ENCODE peak calls at places on chromosomes 1 and 21, in eight cellular contexts. One of them, this sample, is unnamed.

GRCh38 chr1:205351984-205352713 is 4.6 kb downstream of the KLHDC8A start:
- DNase-seq in cardiac fibroblast: no peak
- DNase-seq in GM06990: no peak
- DNase-seq in choroid plexus epithelial cell: peak
- DNase-seq in fibroblast of lung: peak
- DNase-seq in testis: peak
- DNase-seq in brain microvascular endothelial cell: no peak
- DNase-seq in HFF-Myc: no peak
- DNase-seq in this sample: no peak

GRCh38 chr1:44621841-44622286 is 52.4 kb downstream of the TMEM53 start:
- DNase-seq in cardiac fibroblast: no peak
- DNase-seq in GM06990: no peak
- DNase-seq in choroid plexus epithelial cell: no peak
- DNase-seq in fibroblast of lung: peak
- DNase-seq in testis: no peak
- DNase-seq in brain microvascular endothelial cell: no peak
- DNase-seq in HFF-Myc: peak
- DNase-seq in this sample: no peak

GRCh38 chr1:162003825-162004205 is 19.9 kb downstream of the OLFML2B start:
- DNase-seq in cardiac fibroblast: peak
- DNase-seq in GM06990: no peak
- DNase-seq in choroid plexus epithelial cell: peak
- DNase-seq in fibroblast of lung: peak
- DNase-seq in testis: no peak
- DNase-seq in brain microvascular endothelial cell: peak
- DNase-seq in HFF-Myc: peak
- DNase-seq in this sample: peak

GRCh38 chr21:34642211-34643075 is 26.4 kb upstream of the CLIC6 start:
- DNase-seq in cardiac fibroblast: peak
- DNase-seq in GM06990: peak
- DNase-seq in choroid plexus epithelial cell: peak
- DNase-seq in fibroblast of lung: peak
- DNase-seq in testis: no peak
- DNase-seq in brain microvascular endothelial cell: peak
- DNase-seq in HFF-Myc: no peak
- DNase-seq in this sample: no peak

GRCh38 chr1:172851077-172851476 is 192.2 kb downstream of the FASLG start:
- DNase-seq in cardiac fibroblast: no peak
- DNase-seq in GM06990: no peak
- DNase-seq in choroid plexus epithelial cell: no peak
- DNase-seq in fibroblast of lung: no peak
- DNase-seq in testis: no peak
- DNase-seq in brain microvascular endothelial cell: no peak
- DNase-seq in HFF-Myc: no peak
- DNase-seq in this sample: no peak

GRCh38 chr1:37515185-37516034 is 844 bp upstream of the MEAF6 start:
- DNase-seq in cardiac fibroblast: no peak
- DNase-seq in GM06990: no peak
- DNase-seq in choroid plexus epithelial cell: no peak
- DNase-seq in fibroblast of lung: no peak
- DNase-seq in testis: no peak
- DNase-seq in brain microvascular endothelial cell: no peak
- DNase-seq in HFF-Myc: no peak
- DNase-seq in this sample: no peak

GRCh38 chr1:151892190-151892589 is 17.1 kb downstream of the THEM4 start:
- DNase-seq in cardiac fibroblast: peak
- DNase-seq in GM06990: no peak
- DNase-seq in choroid plexus epithelial cell: peak
- DNase-seq in fibroblast of lung: peak
- DNase-seq in testis: no peak
- DNase-seq in brain microvascular endothelial cell: peak
- DNase-seq in HFF-Myc: no peak
- DNase-seq in this sample: no peak

GRCh38 chr1:163535807-163536206 is 214.1 kb downstream of the NUF2 start:
- DNase-seq in cardiac fibroblast: peak
- DNase-seq in GM06990: no peak
- DNase-seq in choroid plexus epithelial cell: peak
- DNase-seq in fibroblast of lung: peak
- DNase-seq in testis: no peak
- DNase-seq in brain microvascular endothelial cell: peak
- DNase-seq in HFF-Myc: peak
- DNase-seq in this sample: no peak

GRCh38 chr1:36927826-36928225 is 106.5 kb downstream of the GRIK3 start:
- DNase-seq in cardiac fibroblast: no peak
- DNase-seq in GM06990: no peak
- DNase-seq in choroid plexus epithelial cell: no peak
- DNase-seq in fibroblast of lung: no peak
- DNase-seq in testis: no peak
- DNase-seq in brain microvascular endothelial cell: no peak
- DNase-seq in HFF-Myc: no peak
- DNase-seq in this sample: no peak

GRCh38 chr21:41961282-41961701 is 7.5 kb upstream of the C2CD2 start:
- DNase-seq in cardiac fibroblast: no peak
- DNase-seq in GM06990: no peak
- DNase-seq in choroid plexus epithelial cell: no peak
- DNase-seq in fibroblast of lung: peak
- DNase-seq in testis: no peak
- DNase-seq in brain microvascular endothelial cell: no peak
- DNase-seq in HFF-Myc: no peak
- DNase-seq in this sample: no peak

GRCh38 chr1:178279287-178279686 is 185.4 kb downstream of the RASAL2 start:
- DNase-seq in cardiac fibroblast: no peak
- DNase-seq in GM06990: no peak
- DNase-seq in choroid plexus epithelial cell: peak
- DNase-seq in fibroblast of lung: peak
- DNase-seq in testis: no peak
- DNase-seq in brain microvascular endothelial cell: no peak
- DNase-seq in HFF-Myc: no peak
- DNase-seq in this sample: no peak
- H3K4me3 ChIP-seq in cardiac fibroblast: no peak
- H3K4me3 ChIP-seq in GM06990: no peak
- H3K4me3 ChIP-seq in choroid plexus epithelial cell: no peak
- H3K4me3 ChIP-seq in fibroblast of lung: no peak
- H3K4me3 ChIP-seq in testis: no peak
- H3K4me3 ChIP-seq in brain microvascular endothelial cell: no peak
- H3K4me3 ChIP-seq in HFF-Myc: no peak
- H3K4me3 ChIP-seq in this sample: no peak

DNA sequence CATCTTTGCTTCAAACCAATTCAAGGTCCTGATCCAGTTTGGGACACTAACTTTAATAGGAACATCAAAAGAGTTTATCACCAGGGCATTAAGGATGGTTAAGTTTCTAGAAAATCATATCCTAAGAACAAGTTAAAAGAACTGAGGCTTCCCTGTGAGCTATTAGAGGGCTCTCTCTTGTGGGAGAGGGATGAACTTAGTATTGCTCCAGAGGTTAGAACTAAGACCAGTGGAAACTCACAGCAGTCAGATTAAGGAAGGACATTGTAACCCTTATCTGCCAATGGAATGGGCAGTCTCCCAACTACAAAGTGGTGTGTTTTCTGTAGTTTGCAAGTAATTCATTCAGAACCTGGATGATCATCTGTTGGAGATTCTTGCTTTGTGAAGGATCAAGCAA is 36.8 kb downstream of the UBE2U start:
- DNase-seq in cardiac fibroblast: peak
- DNase-seq in GM06990: no peak
- DNase-seq in choroid plexus epithelial cell: peak
- DNase-seq in fibroblast of lung: peak
- DNase-seq in testis: no peak
- DNase-seq in brain microvascular endothelial cell: no peak
- DNase-seq in HFF-Myc: no peak
- DNase-seq in this sample: no peak
- TF ChIP-seq CTCF in cardiac fibroblast: no peak
- TF ChIP-seq CTCF in GM06990: no peak
- TF ChIP-seq CTCF in choroid plexus epithelial cell: peak
- TF ChIP-seq CTCF in fibroblast of lung: peak
- TF ChIP-seq CTCF in testis: no peak
- TF ChIP-seq CTCF in brain microvascular endothelial cell: peak
- TF ChIP-seq CTCF in HFF-Myc: no peak
- TF ChIP-seq CTCF in this sample: no peak

GRCh38 chr1:3911521-3911845 is 11.4 kb upstream of the C1orf174 start:
- DNase-seq in cardiac fibroblast: no peak
- DNase-seq in GM06990: no peak
- DNase-seq in choroid plexus epithelial cell: no peak
- DNase-seq in fibroblast of lung: no peak
- DNase-seq in testis: no peak
- DNase-seq in brain microvascular endothelial cell: no peak
- DNase-seq in HFF-Myc: no peak
- DNase-seq in this sample: no peak
- H3K4me3 ChIP-seq in cardiac fibroblast: no peak
- H3K4me3 ChIP-seq in GM06990: no peak
- H3K4me3 ChIP-seq in choroid plexus epithelial cell: no peak
- H3K4me3 ChIP-seq in fibroblast of lung: no peak
- H3K4me3 ChIP-seq in testis: no peak
- H3K4me3 ChIP-seq in brain microvascular endothelial cell: no peak
- H3K4me3 ChIP-seq in HFF-Myc: no peak
- H3K4me3 ChIP-seq in this sample: no peak

GRCh38 chr1:35565742-35566133 is 7.4 kb upstream of the TFAP2E start:
- DNase-seq in cardiac fibroblast: no peak
- DNase-seq in GM06990: no peak
- DNase-seq in choroid plexus epithelial cell: no peak
- DNase-seq in fibroblast of lung: no peak
- DNase-seq in testis: no peak
- DNase-seq in brain microvascular endothelial cell: no peak
- DNase-seq in HFF-Myc: no peak
- DNase-seq in this sample: no peak

GRCh38 chr1:35567947-35568558 is 5.1 kb upstream of the TFAP2E start:
- DNase-seq in cardiac fibroblast: no peak
- DNase-seq in GM06990: no peak
- DNase-seq in choroid plexus epithelial cell: peak
- DNase-seq in fibroblast of lung: no peak
- DNase-seq in testis: no peak
- DNase-seq in brain microvascular endothelial cell: no peak
- DNase-seq in HFF-Myc: no peak
- DNase-seq in this sample: no peak

GRCh38 chr1:35563166-35563565 is 5.6 kb downstream of the NCDN start:
- DNase-seq in cardiac fibroblast: no peak
- DNase-seq in GM06990: no peak
- DNase-seq in choroid plexus epithelial cell: no peak
- DNase-seq in fibroblast of lung: no peak
- DNase-seq in testis: no peak
- DNase-seq in brain microvascular endothelial cell: no peak
- DNase-seq in HFF-Myc: no peak
- DNase-seq in this sample: no peak

GRCh38 chr1:35564037-35564883 is 6.7 kb downstream of the NCDN start:
- DNase-seq in cardiac fibroblast: peak
- DNase-seq in GM06990: no peak
- DNase-seq in choroid plexus epithelial cell: peak
- DNase-seq in fibroblast of lung: peak
- DNase-seq in testis: peak
- DNase-seq in brain microvascular endothelial cell: peak
- DNase-seq in HFF-Myc: peak
- DNase-seq in this sample: no peak

DNA sequence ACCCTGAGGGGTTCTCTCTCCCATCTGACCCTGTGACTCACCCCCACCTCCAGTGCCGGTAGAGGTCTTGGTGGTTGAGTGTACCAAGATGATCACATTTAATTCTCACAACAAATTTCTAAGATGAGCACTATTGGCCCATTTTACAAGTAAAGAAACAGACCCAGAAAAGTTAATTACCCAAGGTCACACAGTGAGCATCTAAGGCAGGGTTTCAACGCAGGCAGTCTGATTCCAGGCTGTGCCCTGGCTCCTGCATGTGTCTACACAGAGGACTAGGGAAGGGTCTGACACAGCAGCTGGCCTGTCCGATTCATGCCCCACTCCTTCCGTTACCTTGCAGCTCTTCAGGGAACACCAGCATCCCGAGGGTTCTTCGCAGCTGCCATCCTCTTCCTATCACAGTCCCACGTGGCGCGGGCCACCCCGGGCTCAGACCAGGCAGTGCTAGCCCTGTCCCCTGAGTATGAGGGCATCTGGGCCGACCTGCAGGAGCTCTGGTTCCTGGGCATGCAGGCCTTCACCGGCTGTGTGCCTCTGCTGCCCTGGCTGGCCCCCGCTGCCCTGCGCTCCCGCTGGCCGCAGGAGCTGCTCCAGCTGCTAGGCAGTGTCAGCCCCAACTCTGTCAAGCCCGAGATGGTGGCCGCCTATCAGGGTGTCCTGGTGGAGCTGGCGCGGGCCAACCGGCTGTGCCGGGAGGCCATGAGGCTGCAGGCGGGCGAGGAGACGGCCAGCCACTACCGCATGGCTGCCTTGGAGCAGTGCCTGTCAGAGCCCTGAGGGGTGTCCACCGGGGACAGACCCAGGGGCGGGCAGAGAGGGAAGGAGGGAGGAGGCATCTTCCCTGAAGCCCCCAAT is 7.5 kb downstream of the NCDN start:
- DNase-seq in cardiac fibroblast: no peak
- DNase-seq in GM06990: no peak
- DNase-seq in choroid plexus epithelial cell: no peak
- DNase-seq in fibroblast of lung: no peak
- DNase-seq in testis: no peak
- DNase-seq in brain microvascular endothelial cell: no peak
- DNase-seq in HFF-Myc: no peak
- DNase-seq in this sample: no peak
- TF ChIP-seq CTCF in cardiac fibroblast: no peak
- TF ChIP-seq CTCF in GM06990: no peak
- TF ChIP-seq CTCF in choroid plexus epithelial cell: no peak
- TF ChIP-seq CTCF in fibroblast of lung: no peak
- TF ChIP-seq CTCF in testis: no peak
- TF ChIP-seq CTCF in brain microvascular endothelial cell: no peak
- TF ChIP-seq CTCF in HFF-Myc: no peak
- TF ChIP-seq CTCF in this sample: no peak